ENCODE peak calls at places on chromosomes 5 and 9, in five cellular contexts. Z is NCI-H146, X is H7, M is stomach, P is AG20443. H is an unnamed sample.

GRCh38 chr5:2176581-2176980 is 293.9 kb upstream of the IRX4 start:
- DNase-seq in P (no peak), Z (no peak), M (no peak), X (no peak), H (no peak)

GRCh38 chr9:134670851-134671281 is 29.3 kb downstream of the COL5A1 start:
- DNase-seq in M (no peak), X (no peak), P (no peak), Z (no peak), H (no peak)

GRCh38 chr5:78243639-78244038 is 50.9 kb downstream of the AP3B1 start:
- DNase-seq in P (peak), Z (no peak), M (no peak), X (no peak), H (peak)

GRCh38 chr9:19788152-19788551 is 685 bp downstream of the SLC24A2 start:
- DNase-seq in P (no peak), X (peak), Z (peak), M (no peak), H (peak)

GRCh38 chr5:149333711-149334443 is 11.4 kb upstream of the GRPEL2 start:
- DNase-seq in M (no peak), P (peak), Z (no peak), X (no peak), H (peak)

GRCh38 chr5:168788107-168788506 is 208.9 kb upstream of the PANK3 start:
- DNase-seq in M (no peak), P (no peak), X (no peak), Z (no peak), H (no peak)

GRCh38 chr9:113275147-113276131 is at the start of the genes CDC26 and PRPF4:
- DNase-seq in Z (peak), X (peak), M (peak), P (peak), H (peak)

GRCh38 chr9:89625721-89626687 is 21.2 kb downstream of the GADD45G start:
- DNase-seq in X (no peak), P (no peak), M (no peak), Z (no peak), H (peak)

GRCh38 chr9:136587145-136587943 is 41.5 kb upstream of the NOTCH1 start:
- DNase-seq in X (peak), P (peak), M (peak), Z (no peak), H (peak)

GRCh38 chr9:134483361-134484184 is 157.3 kb downstream of the RXRA start:
- DNase-seq in X (no peak), Z (no peak), P (no peak), M (no peak), H (no peak)

GRCh38 chr9:76887003-76887821 is 18.7 kb downstream of the PRUNE2 start:
- DNase-seq in Z (peak), P (peak), X (no peak), M (no peak), H (peak)

GRCh38 chr9:130172161-130172857 is at the start of gene NCS1:
- DNase-seq in Z (peak), M (peak), X (peak), P (peak), H (peak)

GRCh38 chr9:108861464-108861863 is 602 bp upstream of the ACTL7A start:
- DNase-seq in P (no peak), M (no peak), X (no peak), Z (peak), H (no peak)

GRCh38 chr5:179241175-179241574 is 104.1 kb downstream of the ADAMTS2 start:
- DNase-seq in Z (no peak), P (peak), X (no peak), M (no peak), H (peak)

GRCh38 chr9:86515221-86515620 is 161.0 kb upstream of the TUT7 start:
- DNase-seq in P (no peak), Z (no peak), M (no peak), X (no peak), H (no peak)

GRCh38 chr5:168916852-168917251 is 337.7 kb upstream of the PANK3 start:
- DNase-seq in X (no peak), M (no peak), Z (no peak), P (peak), H (no peak)

GRCh38 chr9:76876098-76876497 is 29.8 kb downstream of the PRUNE2 start:
- DNase-seq in M (no peak), Z (no peak), P (peak), X (no peak), H (no peak)

GRCh38 chr9:137222190-137223077 is at the start of gene RNF208:
- DNase-seq in X (peak), P (no peak), M (no peak), Z (peak), H (no peak)

GRCh38 chr9:1077616-1078015 is 27.5 kb downstream of the DMRT2 start:
- DNase-seq in X (no peak), P (no peak), M (no peak), Z (no peak), H (no peak)

GRCh38 chr5:6490693-6491092 is 42.0 kb downstream of the UBE2QL1 start:
- DNase-seq in P (no peak), X (no peak), Z (no peak), M (peak), H (no peak)

GRCh38 chr5:50653946-50654345 is 12.5 kb upstream of the PARP8 start:
- DNase-seq in Z (no peak), M (no peak), P (no peak), X (no peak), H (no peak)